ENCODE peak calls at places on chromosomes 16 and 17, in five cellular contexts. One of them, this sample, is unnamed.

GRCh38 chr16:25140459-25140858 is 28.9 kb downstream of the LCMT1 start:
- DNase-seq in K562: no peak
- DNase-seq in HFF-Myc: no peak
- DNase-seq in GM06990: no peak
- DNase-seq in IMR-90: peak; percentile 14
- DNase-seq in this sample: no peak

GRCh38 chr16:23947838-23948237 is 112.1 kb downstream of the PRKCB start:
- DNase-seq in IMR-90: no peak
- DNase-seq in HFF-Myc: no peak
- DNase-seq in K562: peak; percentile 45
- DNase-seq in GM06990: no peak
- DNase-seq in this sample: no peak

GRCh38 chr16:67284699-67285646 is 5.6 kb downstream of the PLEKHG4 start:
- DNase-seq in HFF-Myc: no peak
- DNase-seq in K562: peak; percentile 23
- DNase-seq in IMR-90: peak; percentile 12
- DNase-seq in GM06990: no peak
- DNase-seq in this sample: peak; percentile 29

GRCh38 chr16:28844226-28844885 is 1.8 kb downstream of the TUFM start:
- DNase-seq in K562: no peak
- DNase-seq in GM06990: no peak
- DNase-seq in IMR-90: no peak
- DNase-seq in HFF-Myc: no peak
- DNase-seq in this sample: no peak

GRCh38 chr17:30476726-30477082 is 504 bp upstream of the GOSR1 start:
- DNase-seq in K562: peak; percentile 60
- DNase-seq in GM06990: peak; percentile 18
- DNase-seq in HFF-Myc: no peak
- DNase-seq in IMR-90: peak; percentile 7
- DNase-seq in this sample: no peak

GRCh38 chr17:2724783-2725164 is 13.2 kb upstream of the CLUH start:
- DNase-seq in IMR-90: peak; percentile 26
- DNase-seq in K562: peak; percentile 37
- DNase-seq in HFF-Myc: no peak
- DNase-seq in GM06990: peak; percentile 53
- DNase-seq in this sample: peak; percentile 53

GRCh38 chr16:62135903-62136302 is 99.7 kb upstream of the CDH8 start:
- DNase-seq in HFF-Myc: no peak
- DNase-seq in GM06990: no peak
- DNase-seq in K562: no peak
- DNase-seq in IMR-90: no peak
- DNase-seq in this sample: no peak

GRCh38 chr17:55845385-55845784 is 94.5 kb downstream of the PCTP start:
- DNase-seq in IMR-90: peak; percentile 20
- DNase-seq in K562: no peak
- DNase-seq in HFF-Myc: peak; percentile 4
- DNase-seq in GM06990: peak; percentile 3
- DNase-seq in this sample: peak; percentile 6

GRCh38 chr16:57935904-57936303 is 35.0 kb downstream of the CNGB1 start:
- DNase-seq in HFF-Myc: no peak
- DNase-seq in K562: no peak
- DNase-seq in IMR-90: no peak
- DNase-seq in GM06990: no peak
- DNase-seq in this sample: no peak

GRCh38 chr17:81858170-81858966 is 2.0 kb downstream of the P4HB start:
- DNase-seq in K562: no peak
- DNase-seq in HFF-Myc: no peak
- DNase-seq in IMR-90: no peak
- DNase-seq in GM06990: no peak
- DNase-seq in this sample: no peak

GRCh38 chr17:67316776-67317175 is 49.6 kb downstream of the PSMD12 start:
- DNase-seq in HFF-Myc: no peak
- DNase-seq in GM06990: no peak
- DNase-seq in K562: no peak
- DNase-seq in IMR-90: no peak
- DNase-seq in this sample: no peak

GRCh38 chr16:80913397-80913796 is 93.3 kb downstream of the CMC2 start:
- DNase-seq in IMR-90: no peak
- DNase-seq in HFF-Myc: no peak
- DNase-seq in GM06990: no peak
- DNase-seq in K562: no peak
- DNase-seq in this sample: no peak

GRCh38 chr16:65024649-65025243 is 97.1 kb downstream of the CDH11 start:
- DNase-seq in IMR-90: peak; percentile 79
- DNase-seq in GM06990: no peak
- DNase-seq in HFF-Myc: no peak
- DNase-seq in K562: no peak
- DNase-seq in this sample: no peak

GRCh38 chr17:78925662-78926555 is 722 bp upstream of the TIMP2 start:
- DNase-seq in IMR-90: peak; percentile 87
- DNase-seq in K562: no peak
- DNase-seq in HFF-Myc: peak; percentile 66
- DNase-seq in GM06990: no peak
- DNase-seq in this sample: no peak

GRCh38 chr16:27458196-27458728 is 56.3 kb downstream of the IL21R start:
- DNase-seq in IMR-90: no peak
- DNase-seq in HFF-Myc: no peak
- DNase-seq in K562: no peak
- DNase-seq in GM06990: no peak
- DNase-seq in this sample: no peak

GRCh38 chr16:75559564-75560372 is 3.7 kb upstream of the TMEM231 start:
- DNase-seq in K562: peak; percentile 85
- DNase-seq in IMR-90: peak; percentile 62
- DNase-seq in HFF-Myc: peak; percentile 29
- DNase-seq in GM06990: no peak
- DNase-seq in this sample: no peak

GRCh38 chr16:82043680-82044584 is 8.9 kb downstream of the HSD17B2 start:
- DNase-seq in K562: no peak
- DNase-seq in IMR-90: peak; percentile 75
- DNase-seq in HFF-Myc: peak; percentile 24
- DNase-seq in GM06990: no peak
- DNase-seq in this sample: no peak

GRCh38 chr17:29089601-29090044 is 46.7 kb downstream of the PIPOX start:
- DNase-seq in GM06990: no peak
- DNase-seq in HFF-Myc: no peak
- DNase-seq in IMR-90: no peak
- DNase-seq in K562: no peak
- DNase-seq in this sample: no peak

GRCh38 chr17:7914771-7915610 is 1.1 kb downstream of the RNF227 start:
- DNase-seq in HFF-Myc: peak; percentile 10
- DNase-seq in IMR-90: peak; percentile 72
- DNase-seq in K562: no peak
- DNase-seq in GM06990: no peak
- DNase-seq in this sample: no peak

GRCh38 chr17:39150795-39151679 is at the start of gene PLXDC1:
- DNase-seq in K562: no peak
- DNase-seq in GM06990: no peak
- DNase-seq in HFF-Myc: no peak
- DNase-seq in IMR-90: no peak
- DNase-seq in this sample: no peak

GRCh38 chr16:58020628-58021521 is 4.7 kb upstream of the MMP15 start:
- DNase-seq in GM06990: no peak
- DNase-seq in K562: peak; percentile 73
- DNase-seq in IMR-90: peak; percentile 43
- DNase-seq in HFF-Myc: no peak
- DNase-seq in this sample: peak; percentile 46

DNA sequence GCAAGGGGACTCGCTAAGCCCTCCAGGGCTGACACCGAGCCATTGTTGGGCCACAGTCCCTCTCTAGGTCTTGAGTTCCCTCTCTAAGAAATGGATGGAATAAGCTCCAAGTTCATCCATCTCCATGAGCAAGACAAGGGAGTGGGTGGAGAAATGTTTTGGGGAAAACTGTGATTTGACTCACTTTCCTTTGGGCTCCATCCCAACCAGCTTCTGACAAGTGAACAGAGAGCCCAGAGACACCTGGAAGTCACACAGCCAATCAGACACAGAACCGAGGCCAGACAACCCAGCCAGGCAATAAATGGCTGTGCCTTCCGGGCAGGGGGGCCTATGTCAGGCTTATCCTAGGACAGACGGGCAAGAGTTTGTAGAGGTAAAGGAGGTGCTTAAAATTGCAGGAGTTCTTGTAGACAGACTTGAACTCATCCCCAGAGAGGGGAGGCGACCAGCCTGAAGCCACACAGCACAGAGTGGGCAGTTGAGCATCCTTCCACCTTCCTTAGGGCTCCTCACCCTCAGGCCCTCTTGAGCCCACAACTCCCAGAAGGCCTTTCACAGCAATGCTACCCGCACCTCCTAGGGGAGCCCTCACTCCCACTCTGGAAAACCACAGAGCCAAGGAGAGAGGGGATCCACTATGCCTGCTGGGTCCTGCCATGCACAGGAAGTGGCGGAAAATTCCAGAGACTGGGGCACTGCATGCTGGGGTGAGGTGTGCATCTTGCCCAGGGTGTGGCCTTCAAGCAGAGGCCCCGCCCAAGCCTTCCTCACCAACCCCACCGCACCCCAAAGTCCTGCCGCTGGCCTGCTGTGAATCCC is 9.5 kb upstream of the FAM83G start:
- DNase-seq in HFF-Myc: no peak
- DNase-seq in GM06990: no peak
- DNase-seq in K562: no peak
- DNase-seq in IMR-90: no peak
- DNase-seq in this sample: no peak
- TF ChIP-seq CTCF in HFF-Myc: no peak
- TF ChIP-seq CTCF in GM06990: no peak
- TF ChIP-seq CTCF in K562: no peak
- TF ChIP-seq CTCF in IMR-90: no peak
- TF ChIP-seq CTCF in this sample: no peak

DNA sequence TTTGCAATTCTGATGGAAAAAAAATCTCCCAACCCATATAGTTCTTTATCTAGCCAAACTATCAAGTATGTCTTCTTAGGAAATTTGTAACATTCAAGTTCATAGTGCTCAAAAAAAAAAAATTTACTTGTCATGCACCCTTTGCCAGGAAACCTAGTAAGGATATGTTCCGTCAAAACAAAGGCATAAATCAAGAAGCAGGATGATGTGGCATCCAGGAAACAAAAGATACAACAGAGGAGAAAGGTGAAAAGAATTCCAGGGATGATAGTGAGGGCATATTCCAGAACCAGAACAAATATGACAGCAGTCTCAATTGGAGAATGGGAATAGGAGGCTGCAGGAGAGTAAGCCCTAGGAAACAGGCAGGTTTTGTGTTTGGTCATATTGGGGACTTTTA is 104.6 kb downstream of the SPAG9 start:
- DNase-seq in HFF-Myc: no peak
- DNase-seq in GM06990: no peak
- DNase-seq in IMR-90: no peak
- DNase-seq in K562: no peak
- DNase-seq in this sample: no peak
- H3K4me3 ChIP-seq in HFF-Myc: no peak overlapping the region
- H3K4me3 ChIP-seq in GM06990: no peak overlapping the region
- H3K4me3 ChIP-seq in IMR-90: no peak overlapping the region
- H3K4me3 ChIP-seq in K562: no peak overlapping the region
- H3K4me3 ChIP-seq in this sample: no peak overlapping the region

DNA sequence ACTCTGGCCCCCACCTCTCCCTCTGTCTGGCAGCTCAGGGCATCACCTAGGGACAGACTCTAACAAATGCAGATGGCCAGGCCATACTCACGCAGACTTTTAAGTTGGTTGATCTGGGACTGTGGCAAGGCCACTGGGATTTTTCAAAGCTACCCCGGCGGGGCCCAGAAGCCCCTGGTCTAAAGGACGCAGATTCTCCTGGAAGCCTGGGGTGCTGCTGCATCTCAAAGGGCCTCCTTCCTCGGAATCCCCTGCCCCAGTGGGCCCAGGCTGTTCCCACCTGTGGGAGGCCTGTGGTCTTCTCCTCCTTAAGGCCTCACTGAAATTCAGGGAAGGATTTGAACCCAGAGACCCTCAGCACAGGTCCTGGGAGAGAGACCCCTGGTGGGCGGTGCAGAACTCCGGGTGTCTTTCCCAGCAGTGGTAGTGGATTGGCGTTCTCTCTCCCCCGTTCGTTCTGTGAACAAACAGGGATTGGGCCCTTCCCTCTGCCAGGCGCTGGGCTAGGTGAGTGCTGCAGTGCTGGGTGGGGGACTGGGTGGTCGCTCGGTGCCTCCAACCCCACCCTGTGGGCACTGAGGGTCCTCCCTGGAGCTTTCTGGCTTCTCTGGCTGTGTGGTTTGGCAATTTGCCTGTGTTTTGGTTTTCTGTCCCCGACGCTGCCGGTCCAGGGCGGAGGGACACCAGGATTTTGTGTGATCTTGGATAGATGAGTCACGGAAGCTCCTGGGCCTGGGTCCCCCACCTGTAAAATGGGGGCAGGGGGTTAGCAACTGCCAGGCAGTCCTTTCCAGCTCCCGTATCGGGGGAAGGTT is 160.6 kb upstream of the GSE1 start:
- DNase-seq in GM06990: no peak
- DNase-seq in K562: no peak
- DNase-seq in IMR-90: no peak
- DNase-seq in HFF-Myc: no peak
- DNase-seq in this sample: no peak
- TF ChIP-seq CTCF in GM06990: no peak
- TF ChIP-seq CTCF in K562: no peak
- TF ChIP-seq CTCF in IMR-90: no peak
- TF ChIP-seq CTCF in HFF-Myc: no peak
- TF ChIP-seq CTCF in this sample: no peak

GRCh38 chr17:34581446-34582184 is 2.2 kb downstream of the TMEM132E start:
- DNase-seq in HFF-Myc: no peak
- DNase-seq in IMR-90: no peak
- DNase-seq in K562: no peak
- DNase-seq in GM06990: no peak
- DNase-seq in this sample: no peak

GRCh38 chr17:34580685-34581445 is 1.5 kb downstream of the TMEM132E start:
- DNase-seq in IMR-90: no peak
- DNase-seq in HFF-Myc: no peak
- DNase-seq in GM06990: no peak
- DNase-seq in K562: peak; percentile 6
- DNase-seq in this sample: no peak

GRCh38 chr17:34579017-34579946 is at the start of gene TMEM132E:
- DNase-seq in HFF-Myc: no peak
- DNase-seq in K562: no peak
- DNase-seq in IMR-90: peak; percentile 2
- DNase-seq in GM06990: no peak
- DNase-seq in this sample: no peak

GRCh38 chr17:34578656-34579016 is 746 bp upstream of the TMEM132E start:
- DNase-seq in HFF-Myc: no peak
- DNase-seq in GM06990: no peak
- DNase-seq in K562: no peak
- DNase-seq in IMR-90: no peak
- DNase-seq in this sample: no peak

DNA sequence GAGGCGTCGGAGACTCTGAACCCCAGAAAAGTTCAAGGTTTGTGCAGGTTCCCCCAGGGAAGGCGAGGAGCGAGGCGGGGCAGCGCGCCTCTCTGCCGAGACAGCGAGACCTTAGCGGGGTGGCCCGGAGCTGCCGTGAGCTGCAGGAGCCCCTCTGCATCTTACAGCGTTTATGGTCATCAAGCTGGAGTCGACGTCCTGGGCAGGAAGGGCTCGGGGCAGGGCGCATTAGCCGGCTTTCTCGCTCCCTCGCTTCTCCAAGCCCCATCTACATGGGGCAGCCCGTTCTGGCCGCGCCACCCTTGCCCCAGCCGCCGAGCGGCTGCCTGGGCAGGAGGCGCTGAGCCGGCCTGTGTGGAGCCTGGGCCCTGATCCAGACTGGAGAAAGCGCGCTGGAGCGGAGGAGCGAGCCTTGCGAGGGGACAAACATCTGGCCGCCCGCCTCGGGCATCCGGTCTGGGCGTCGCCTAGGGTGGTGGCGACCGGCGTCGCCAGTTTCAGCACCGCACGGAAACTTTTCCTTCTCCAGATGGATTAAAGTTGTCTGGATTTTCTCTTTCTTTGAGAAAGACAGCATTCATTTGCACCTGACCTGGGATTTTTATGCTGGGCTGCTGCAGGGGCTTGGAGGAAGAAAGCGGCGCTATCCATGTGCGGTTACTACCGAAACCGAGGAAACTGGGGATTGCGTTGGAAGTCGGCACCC is 750 bp downstream of the TMEM132E start:
- DNase-seq in K562: no peak
- DNase-seq in HFF-Myc: no peak
- DNase-seq in IMR-90: no peak
- DNase-seq in GM06990: no peak
- DNase-seq in this sample: no peak
- H3K4me3 ChIP-seq in K562: no peak overlapping the region
- H3K4me3 ChIP-seq in HFF-Myc: no peak overlapping the region
- H3K4me3 ChIP-seq in IMR-90: no peak overlapping the region
- H3K4me3 ChIP-seq in GM06990: no peak overlapping the region
- H3K4me3 ChIP-seq in this sample: no peak overlapping the region

This sample was measured in GM12865.